ENCODE peak calls at places on chromosomes 16 and 17, in nine cellular contexts. O is cardiac fibroblast, M is RWPE1, Q is brain microvascular endothelial cell, Y is HFF-Myc, B is heart right ventricle, E is SK-N-SH, H is BE2C, T is A549. Z is an unnamed sample.

GRCh38 chr17:82685291-82685690 is 13.2 kb downstream of the RAB40B start:
- DNase-seq in Q (no peak), M (no peak), H (no peak), T (no peak), Y (no peak), E (no peak), O (no peak), B (no peak), Z (no peak)

GRCh38 chr17:9051561-9051960 is 30.3 kb downstream of the NTN1 start:
- DNase-seq in M (peak), Y (no peak), T (no peak), E (no peak), B (no peak), Q (no peak), H (no peak), O (no peak), Z (no peak)

GRCh38 chr16:1147027-1147426 is 5.9 kb upstream of the CACNA1H start:
- DNase-seq in E (no peak), Y (no peak), H (no peak), O (no peak), M (no peak), T (no peak), B (no peak), Q (no peak), Z (no peak)

GRCh38 chr16:84041421-84041820 is 1.2 kb downstream of the SLC38A8 start:
- DNase-seq in T (no peak), Q (no peak), O (no peak), H (no peak), B (no peak), E (no peak), M (no peak), Y (no peak), Z (no peak)

GRCh38 chr16:11402051-11402744 is 56.9 kb downstream of the RMI2 start:
- DNase-seq in Q (no peak), O (no peak), H (peak), M (no peak), T (no peak), Y (no peak), B (no peak), E (peak), Z (no peak)

GRCh38 chr17:927611-928461 is 51.7 kb downstream of the NXN start:
- DNase-seq in E (no peak), O (peak), Y (no peak), M (peak), B (no peak), H (no peak), Q (peak), T (peak), Z (no peak)

GRCh38 chr16:2715519-2715918 is 4.5 kb downstream of the PRSS27 start:
- DNase-seq in E (no peak), Q (peak), M (peak), H (peak), O (peak), Y (no peak), T (no peak), B (peak), Z (peak)

GRCh38 chr17:65664296-65664695 is 102.8 kb upstream of the AXIN2 start:
- DNase-seq in M (no peak), Q (peak), E (no peak), T (no peak), Y (no peak), B (no peak), H (no peak), O (peak), Z (no peak)

GRCh38 chr16:72985148-72985882 is 62.6 kb downstream of the ZFHX3 start:
- DNase-seq in T (no peak), M (no peak), O (peak), Q (peak), Y (no peak), B (peak), H (no peak), E (no peak), Z (no peak)

GRCh38 chr17:7132511-7133094 is 18.0 kb upstream of the ASGR2 start:
- DNase-seq in H (no peak), Y (no peak), O (peak), M (no peak), Q (peak), E (no peak), B (no peak), T (no peak), Z (no peak)

GRCh38 chr17:57604771-57605733 is 140.0 kb downstream of the CCDC182 start:
- DNase-seq in T (no peak), B (peak), H (peak), Q (peak), Y (no peak), O (peak), M (no peak), E (peak), Z (no peak)

GRCh38 chr17:43846221-43846712 is 709 bp upstream of the CD300LG start:
- DNase-seq in O (peak), H (peak), M (peak), B (peak), Q (peak), T (peak), E (peak), Y (peak), Z (peak)

GRCh38 chr16:22938647-22939046 is 124.7 kb downstream of the HS3ST2 start:
- DNase-seq in E (no peak), Q (no peak), T (no peak), M (no peak), B (no peak), Y (no peak), O (no peak), H (no peak), Z (no peak)

GRCh38 chr17:33192961-33193911 is 99.9 kb downstream of the ASIC2 start:
- DNase-seq in Q (no peak), B (no peak), H (no peak), T (no peak), Y (no peak), O (no peak), M (no peak), E (no peak), Z (no peak)

GRCh38 chr16:64253114-64253513 is 868.7 kb downstream of the CDH11 start:
- DNase-seq in H (no peak), E (no peak), B (no peak), T (no peak), Y (no peak), O (peak), Q (no peak), M (no peak), Z (no peak)

GRCh38 chr16:75044800-75045361 is 46.1 kb downstream of the ZNRF1 start:
- DNase-seq in E (no peak), M (no peak), B (peak), Q (no peak), T (no peak), O (peak), H (no peak), Y (no peak), Z (no peak)

GRCh38 chr17:72456026-72456569 is 335.3 kb downstream of the SOX9 start:
- DNase-seq in B (no peak), O (peak), Q (peak), E (no peak), T (peak), Y (no peak), H (no peak), M (peak), Z (peak)

GRCh38 chr16:67277999-67278772 is 1.1 kb upstream of the PLEKHG4 start:
- DNase-seq in H (no peak), Q (peak), M (peak), E (no peak), B (no peak), Y (peak), O (peak), T (peak), Z (peak)

GRCh38 chr16:86317617-86318021 is 192.7 kb upstream of the FOXF1 start:
- DNase-seq in Y (no peak), E (no peak), Q (no peak), T (no peak), H (no peak), B (no peak), O (no peak), M (no peak), Z (no peak)

GRCh38 chr16:86319871-86320270 is 190.5 kb upstream of the FOXF1 start:
- DNase-seq in Q (no peak), B (no peak), O (no peak), E (no peak), T (no peak), Y (no peak), M (no peak), H (no peak), Z (no peak)

GRCh38 chr16:86318119-86318518 is 192.2 kb upstream of the FOXF1 start:
- DNase-seq in T (no peak), Q (no peak), O (no peak), B (no peak), M (no peak), H (no peak), E (no peak), Y (no peak), Z (no peak)

GRCh38 chr16:86314402-86315025 is 195.8 kb upstream of the FOXF1 start:
- DNase-seq in Y (no peak), B (no peak), O (no peak), H (no peak), T (no peak), Q (no peak), E (no peak), M (no peak), Z (no peak)

DNA sequence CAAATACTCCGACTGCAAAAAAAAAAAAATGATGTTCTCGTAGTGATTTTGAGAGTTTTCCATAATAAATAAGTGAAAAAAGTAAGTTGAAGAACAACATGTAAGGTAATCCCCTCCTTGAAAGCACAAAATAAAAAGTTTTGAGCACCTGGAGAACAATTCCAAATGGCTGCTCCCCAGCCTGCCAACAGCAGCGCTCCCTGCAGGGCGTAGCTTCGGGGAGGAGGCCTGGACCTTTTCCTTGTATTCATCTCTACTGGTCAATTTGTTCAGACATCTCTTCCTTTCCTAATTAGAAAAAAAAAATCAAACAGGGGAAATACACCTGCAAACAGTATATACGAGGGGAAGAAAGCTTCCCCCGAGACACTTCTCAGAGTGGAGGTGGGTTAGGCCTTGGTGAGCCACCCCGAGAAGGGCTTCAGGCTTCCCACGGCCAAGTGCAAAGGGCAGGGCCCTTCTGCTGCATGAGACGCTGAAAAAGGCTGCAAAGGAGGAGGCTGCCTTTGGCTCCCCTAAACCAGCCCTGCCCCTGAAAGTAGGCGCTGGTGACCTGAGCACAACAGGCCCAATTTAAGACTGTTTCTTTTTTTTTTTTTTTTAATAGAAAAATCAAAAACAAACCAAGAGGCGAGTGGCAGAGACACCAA is 193.2 kb upstream of the FOXF1 start:
- DNase-seq in Y (no peak), M (no peak), B (no peak), Q (no peak), H (no peak), T (no peak), E (no peak), O (no peak), Z (no peak)
- TF ChIP-seq CTCF in Y (no peak), M (no peak), B (no peak), Q (no peak), H (no peak), T (no peak), E (no peak), O (no peak), Z (no peak)

DNA sequence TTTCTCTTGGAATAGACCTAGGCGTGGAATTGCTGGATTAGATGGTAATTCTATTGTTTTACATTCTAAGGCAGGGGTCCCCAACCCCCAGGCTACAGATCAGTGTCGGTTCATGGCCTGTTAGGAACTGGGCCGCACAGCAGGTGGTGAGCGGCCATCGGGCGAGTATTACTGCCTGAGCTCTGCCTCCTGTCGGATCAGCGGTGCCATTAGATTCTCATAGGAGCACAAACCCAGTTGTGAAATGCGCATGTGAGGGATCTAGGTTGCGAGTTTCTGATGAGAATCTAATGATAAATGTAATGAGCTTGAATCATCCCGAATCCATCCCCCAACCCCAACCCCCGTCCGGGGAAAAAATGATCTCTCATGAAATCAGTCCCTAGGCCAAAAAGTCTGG is 23.0 kb downstream of the NLRC5 start:
- DNase-seq in H (no peak), Q (no peak), E (no peak), O (no peak), Y (no peak), M (no peak), T (no peak), B (no peak), Z (no peak)
- TF ChIP-seq CTCF in H (no peak), Q (no peak), E (no peak), O (no peak), Y (no peak), M (no peak), T (no peak), B (no peak), Z (no peak)

DNA sequence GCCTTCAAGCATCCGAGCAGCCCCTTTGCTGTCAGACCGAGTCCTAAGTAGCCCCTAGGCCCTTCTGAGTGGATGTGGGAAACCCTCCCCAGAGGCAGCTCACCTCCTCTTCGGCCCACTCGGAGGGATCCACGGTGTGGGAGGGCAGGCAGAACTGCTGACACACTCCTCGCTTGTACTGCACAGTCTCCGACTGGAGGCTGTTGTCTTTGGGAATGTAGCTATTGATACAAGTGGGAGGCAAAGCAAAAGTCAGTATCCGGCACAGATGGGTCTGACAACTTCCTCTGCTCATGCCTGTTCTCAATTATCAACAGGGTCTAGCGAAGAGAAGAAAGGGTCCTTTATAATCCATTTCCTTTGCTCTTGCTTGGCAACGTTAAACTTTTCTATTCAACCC is 25.9 kb upstream of the FOXJ1 start:
- DNase-seq in Y (no peak), O (no peak), T (no peak), M (no peak), B (no peak), H (no peak), E (no peak), Q (no peak), Z (no peak)
- TF ChIP-seq CTCF in Y (no peak), O (no peak), T (no peak), M (no peak), B (no peak), H (no peak), E (no peak), Q (no peak), Z (no peak)

DNA sequence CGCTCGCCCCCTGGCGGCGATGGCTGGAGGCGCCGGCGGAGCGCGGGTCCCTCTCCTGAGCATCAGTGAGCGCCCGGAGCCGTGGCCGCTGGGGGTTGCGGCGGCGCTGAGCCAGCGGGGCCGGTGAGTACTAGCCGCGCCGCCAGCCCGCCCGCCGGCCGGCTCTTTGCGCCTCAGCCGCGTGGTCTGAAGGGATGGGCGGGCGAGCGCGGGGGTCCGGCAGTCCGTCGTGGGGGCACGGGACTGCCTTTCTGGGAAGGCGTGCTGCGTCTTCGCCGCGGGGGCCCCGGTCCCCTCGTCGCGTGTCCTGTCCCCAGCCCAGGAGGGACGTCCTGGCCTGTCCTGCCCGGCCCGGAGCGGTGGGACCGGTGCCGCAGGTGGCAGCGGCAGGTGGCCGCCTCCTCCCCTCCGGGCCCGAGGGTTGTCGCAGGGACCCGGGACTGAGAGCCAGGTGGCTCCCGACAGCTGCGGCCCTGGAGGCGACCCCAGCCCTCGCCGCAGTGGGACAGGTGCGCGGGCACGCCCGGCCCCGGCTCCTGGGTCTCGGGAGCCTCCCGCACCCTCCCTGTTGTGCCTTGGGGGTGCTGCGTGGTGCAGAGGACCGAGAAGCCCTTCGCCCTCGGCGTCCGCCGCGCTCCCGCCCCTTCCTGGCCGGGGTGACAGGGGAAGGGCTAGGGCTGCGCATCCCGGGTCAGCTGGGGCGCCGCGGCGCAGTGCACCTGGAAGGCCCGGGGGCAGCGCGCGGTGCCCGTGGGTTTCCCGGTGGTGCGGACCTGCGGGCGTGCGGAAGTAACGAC is at the start of gene SPECC1:
- DNase-seq in Y (no peak), E (peak), Q (peak), B (peak), T (peak), H (peak), O (peak), M (peak), Z (peak)
- TF ChIP-seq CTCF in Y (no peak), E (peak), Q (peak), B (peak), T (peak), H (peak), O (peak), M (peak), Z (peak)

DNA sequence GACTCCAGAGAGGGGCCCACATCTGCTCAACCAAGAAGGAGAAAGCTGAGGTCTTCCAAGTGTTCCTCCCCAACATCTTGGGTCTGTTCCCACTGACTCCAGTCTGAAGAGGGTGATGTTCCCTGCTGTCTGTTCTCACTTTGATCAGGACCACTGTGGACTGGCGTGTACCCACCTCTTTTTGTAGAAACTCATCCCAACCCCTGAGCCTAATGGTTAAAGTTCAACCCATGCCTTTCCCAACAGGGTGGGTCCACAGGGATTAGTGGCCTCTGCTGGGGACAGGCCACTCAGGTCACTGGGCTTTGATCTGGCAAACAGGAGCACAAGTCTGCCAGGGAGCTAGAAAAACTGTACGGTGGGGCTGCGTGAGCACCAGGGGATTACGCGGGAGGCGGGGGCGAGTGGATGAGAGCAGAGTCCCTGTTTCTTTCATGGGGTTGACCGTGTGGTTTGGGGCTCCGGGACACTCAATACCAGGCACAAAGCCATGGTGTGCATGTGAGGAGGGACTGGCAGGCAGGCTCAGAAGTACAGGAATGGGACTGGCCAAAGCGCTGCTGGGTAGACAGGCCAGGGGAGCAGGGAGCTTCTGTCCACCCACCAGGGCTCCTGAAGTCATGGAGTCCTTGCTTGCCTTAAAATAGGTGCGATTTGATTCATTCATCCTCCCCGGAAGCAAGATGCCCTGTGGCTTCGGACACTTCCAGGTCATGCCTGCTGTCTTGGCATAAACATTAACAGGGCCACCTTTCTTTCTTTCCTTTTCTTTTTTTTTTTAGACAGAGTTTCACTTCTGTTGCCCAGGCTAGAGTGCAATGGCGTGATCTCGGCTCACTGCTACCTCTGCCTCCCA is at the start of gene CA5A:
- DNase-seq in Y (no peak), B (no peak), O (no peak), Q (no peak), M (no peak), H (no peak), E (no peak), T (no peak), Z (no peak)
- TF ChIP-seq CTCF in Y (no peak), B (no peak), O (no peak), Q (no peak), M (no peak), H (no peak), E (no peak), T (no peak), Z (no peak)

DNA sequence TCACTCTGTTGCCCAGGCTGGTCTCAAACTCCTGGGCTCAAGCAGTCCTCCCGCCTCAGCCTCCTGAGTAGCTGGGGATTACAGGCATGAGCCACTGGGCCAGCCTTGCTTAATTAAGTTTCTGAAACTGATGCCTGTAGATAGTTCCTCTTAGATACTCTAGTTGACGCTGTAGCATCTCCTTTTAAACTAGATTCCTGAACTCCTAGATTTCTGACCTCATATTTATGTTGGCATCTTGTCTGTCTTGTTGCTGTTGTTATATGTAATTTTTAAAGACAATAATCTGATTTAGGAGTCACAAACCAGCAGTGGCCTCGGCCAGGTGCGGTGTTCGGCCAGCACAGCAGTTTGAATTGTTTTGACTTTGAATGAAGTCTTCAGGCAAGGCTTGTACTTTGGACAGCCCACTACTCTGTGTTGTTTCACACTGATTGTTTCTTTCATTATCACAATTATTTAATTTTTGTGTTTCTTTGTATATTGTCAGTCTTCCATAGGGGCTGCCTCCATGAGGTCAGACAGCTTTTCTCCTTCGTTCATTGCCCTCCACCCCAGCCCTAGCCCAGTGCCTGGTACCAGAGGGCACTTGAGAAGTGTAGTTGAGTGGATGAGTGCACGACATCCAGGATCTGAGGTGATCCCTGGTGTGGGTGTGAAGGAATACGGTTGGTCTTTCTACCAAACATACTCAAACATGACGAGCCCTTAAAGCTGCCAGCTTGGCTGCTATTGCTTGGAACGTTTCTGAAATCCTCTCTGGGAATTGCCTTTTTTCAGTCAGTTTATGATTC is 37.7 kb downstream of the DHRS7B start:
- DNase-seq in T (no peak), E (no peak), Q (no peak), M (no peak), H (no peak), B (no peak), Y (no peak), O (no peak), Z (no peak)
- TF ChIP-seq CTCF in T (no peak), E (no peak), Q (no peak), M (no peak), H (no peak), B (no peak), Y (no peak), O (no peak), Z (no peak)

Z was measured in Calu3.